ENCODE peak calls at places on chromosomes 2 and 18, in four cellular contexts. V is WERI-Rb-1, U is uterus, G is K562. K is an unnamed sample.

GRCh38 chr2:27952070-27952469 is 61.5 kb downstream of the BABAM2 start:
- DNase-seq in V (no peak), U (no peak), G (no peak), K (no peak)

GRCh38 chr2:49801898-49802297 is 647.6 kb upstream of the FSHR start:
- DNase-seq in V (no peak), U (no peak), G (no peak), K (no peak)

GRCh38 chr18:36888778-36889177 is 59.9 kb downstream of the KIAA1328 start:
- DNase-seq in V (no peak), U (no peak), G (no peak), K (no peak)

GRCh38 chr2:65800998-65801397 is 368.6 kb upstream of the SPRED2 start:
- DNase-seq in V (peak; percentile 44), U (no peak), G (peak; percentile 45), K (no peak)

GRCh38 chr18:23943903-23944624 is 70.5 kb upstream of the TTC39C start:
- DNase-seq in V (no peak), U (no peak), G (no peak), K (no peak)

GRCh38 chr2:240956161-240956934 is 42.1 kb upstream of the SNED1 start:
- DNase-seq in V (peak; percentile 4), U (no peak), G (no peak), K (no peak)

GRCh38 chr2:71534201-71534600 is 80.8 kb downstream of the DYSF start:
- DNase-seq in V (no peak), U (no peak), G (no peak), K (no peak)

GRCh38 chr2:19209575-19210341 is 148.7 kb downstream of the OSR1 start:
- DNase-seq in V (no peak), U (no peak), G (no peak), K (no peak)

GRCh38 chr18:12092398-12093229 is 1.0 kb upstream of the ANKRD62 start:
- DNase-seq in V (peak; percentile 62), U (no peak), G (peak; percentile 72), K (no peak)

GRCh38 chr18:6542296-6542695 is 127.6 kb upstream of the L3MBTL4 start:
- DNase-seq in V (no peak), U (no peak), G (no peak), K (no peak)

GRCh38 chr2:62205554-62205953 is 9.6 kb downstream of the B3GNT2 start:
- DNase-seq in V (no peak), U (no peak), G (no peak), K (no peak)

GRCh38 chr18:9209230-9209629 is 72.6 kb downstream of the ANKRD12 start:
- DNase-seq in V (no peak), U (no peak), G (no peak), K (no peak)

GRCh38 chr18:69898241-69898861 is 49.3 kb downstream of the CD226 start:
- DNase-seq in V (no peak), U (no peak), G (no peak), K (no peak)

GRCh38 chr2:1602359-1603010 is 141.8 kb downstream of the PXDN start:
- DNase-seq in V (peak; percentile 77), U (no peak), G (no peak), K (no peak)

GRCh38 chr2:160376576-160376975 is 117.0 kb downstream of the RBMS1 start:
- DNase-seq in V (no peak), U (no peak), G (no peak), K (no peak)

GRCh38 chr18:75213610-75214009 is 3.0 kb downstream of the TSHZ1 start:
- DNase-seq in V (no peak), U (no peak), G (no peak), K (no peak)

GRCh38 chr2:19574788-19575260 is 216.4 kb upstream of the OSR1 start:
- DNase-seq in V (no peak), U (peak; percentile 40), G (no peak), K (no peak)

GRCh38 chr2:70767699-70768584 is at the start of gene ADD2:
- DNase-seq in V (peak; percentile 86), U (no peak), G (peak; percentile 78), K (no peak)

GRCh38 chr18:43692291-43692690 is 415.0 kb upstream of the SYT4 start:
- DNase-seq in V (no peak), U (no peak), G (no peak), K (no peak)

GRCh38 chr2:225788571-225788970 is 389.1 kb downstream of the NYAP2 start:
- DNase-seq in V (no peak), U (no peak), G (no peak), K (no peak)

GRCh38 chr18:26634631-26635030 is 86.3 kb upstream of the KCTD1 start:
- DNase-seq in V (no peak), U (no peak), G (no peak), K (no peak)

GRCh38 chr2:234422242-234422641 is 74.6 kb downstream of the ARL4C start:
- DNase-seq in V (no peak), U (no peak), G (no peak), K (no peak)

GRCh38 chr2:40358783-40359182 is 93.1 kb downstream of the SLC8A1 start:
- DNase-seq in V (no peak), U (no peak), G (no peak), K (no peak)

GRCh38 chr2:160220545-160221009 is 20.5 kb upstream of the ITGB6 start:
- DNase-seq in V (no peak), U (no peak), G (no peak), K (no peak)

GRCh38 chr18:11860594-11861450 is 9.6 kb downstream of the CHMP1B start:
- DNase-seq in V (no peak), U (no peak), G (no peak), K (no peak)

GRCh38 chr2:128280901-128281321 is 37.8 kb downstream of the HS6ST1 start:
- DNase-seq in V (peak; percentile 64), U (peak; percentile 18), G (no peak), K (no peak)

GRCh38 chr2:186919272-186919671 is 70.3 kb upstream of the ZSWIM2 start:
- DNase-seq in V (no peak), U (no peak), G (no peak), K (no peak)

GRCh38 chr2:148071351-148071750 is 50.5 kb downstream of the MBD5 start:
- DNase-seq in V (no peak), U (no peak), G (no peak), K (no peak)

GRCh38 chr2:100580474-100581264 is 17.9 kb downstream of the PDCL3 start:
- DNase-seq in V (no peak), U (no peak), G (no peak), K (peak; percentile 37)

GRCh38 chr18:34611904-34612303 is 98.2 kb upstream of the DTNA start:
- DNase-seq in V (no peak), U (no peak), G (no peak), K (no peak)

GRCh38 chr2:240595381-240596079 is 9.0 kb downstream of the CAPN10 start:
- DNase-seq in V (peak; percentile 61), U (peak; percentile 11), G (peak; percentile 54), K (no peak)

GRCh38 chr2:177207101-177207500 is 5.5 kb upstream of the HNRNPA3 start:
- DNase-seq in V (no peak), U (no peak), G (no peak), K (no peak)

GRCh38 chr18:78430171-78430857 is 549.3 kb upstream of the SALL3 start:
- DNase-seq in V (peak; percentile 85), U (no peak), G (peak; percentile 12), K (no peak)

GRCh38 chr2:38526195-38526594 is 76.5 kb downstream of the HNRNPLL start:
- DNase-seq in V (no peak), U (no peak), G (no peak), K (no peak)

GRCh38 chr18:21264651-21265050 is 22.6 kb downstream of the GREB1L start:
- DNase-seq in V (no peak), U (no peak), G (no peak), K (no peak)

GRCh38 chr2:184125867-184126266 is 472.5 kb upstream of the ZNF804A start:
- DNase-seq in V (no peak), U (no peak), G (no peak), K (no peak)

GRCh38 chr2:109623297-109623696 is 9.1 kb downstream of the SOWAHC start:
- DNase-seq in V (no peak), U (no peak), G (no peak), K (no peak)

GRCh38 chr2:33056170-33056569 is 109.4 kb downstream of the LTBP1 start:
- DNase-seq in V (no peak), U (no peak), G (no peak), K (no peak)

GRCh38 chr2:181411105-181411849 is 45.9 kb upstream of the ITGA4 start:
- DNase-seq in V (peak; percentile 98), U (no peak), G (peak; percentile 5), K (no peak)

GRCh38 chr2:944693-945092 is 6.0 kb upstream of the SNTG2 start:
- DNase-seq in V (no peak), U (no peak), G (no peak), K (no peak)

GRCh38 chr2:232239956-232240681 is 138.4 kb upstream of the ALPP start:
- DNase-seq in V (no peak), U (no peak), G (no peak), K (no peak)
- H3K36me3 ChIP-seq in V (peaks cover 3% of the 10 kb centered on the region), U (no peaks in the 10 kb centered on the region), G (peaks cover 3% of the 10 kb centered on the region), K (peaks cover 5% of the 10 kb centered on the region)

GRCh38 chr18:49548266-49548665 is 13.6 kb upstream of the LIPG start:
- DNase-seq in V (no peak), U (no peak), G (no peak), K (no peak)
- H3K27ac ChIP-seq in V (no peak overlapping the region), U (no peak overlapping the region), G (no peak overlapping the region), K (no peak overlapping the region)

GRCh38 chr2:216425008-216425780 is 12.9 kb downstream of the SMARCAL1 start:
- DNase-seq in V (no peak), U (no peak), G (no peak), K (no peak)
- H3K36me3 ChIP-seq in V (peaks cover 50% of the 10 kb centered on the region), U (no peaks in the 10 kb centered on the region), G (peaks cover 76% of the 10 kb centered on the region), K (peaks cover 78% of the 10 kb centered on the region)

GRCh38 chr2:102417946-102418345 is 5.0 kb upstream of the IL18RAP start:
- DNase-seq in V (no peak), U (no peak), G (no peak), K (no peak)
- H3K27ac ChIP-seq in V (no peak overlapping the region), U (no peak overlapping the region), G (peak overlapping the region; percentile 70), K (no peak overlapping the region)

GRCh38 chr18:63186934-63187574 is 132.5 kb downstream of the BCL2 start:
- DNase-seq in V (no peak), U (no peak), G (no peak), K (no peak)

GRCh38 chr18:63191413-63191812 is 128.2 kb downstream of the BCL2 start:
- DNase-seq in V (no peak), U (no peak), G (no peak), K (no peak)

GRCh38 chr18:63189817-63190216 is 129.8 kb downstream of the BCL2 start:
- DNase-seq in V (no peak), U (no peak), G (no peak), K (no peak)

GRCh38 chr18:63188063-63188462 is 131.5 kb downstream of the BCL2 start:
- DNase-seq in V (no peak), U (no peak), G (no peak), K (no peak)

DNA sequence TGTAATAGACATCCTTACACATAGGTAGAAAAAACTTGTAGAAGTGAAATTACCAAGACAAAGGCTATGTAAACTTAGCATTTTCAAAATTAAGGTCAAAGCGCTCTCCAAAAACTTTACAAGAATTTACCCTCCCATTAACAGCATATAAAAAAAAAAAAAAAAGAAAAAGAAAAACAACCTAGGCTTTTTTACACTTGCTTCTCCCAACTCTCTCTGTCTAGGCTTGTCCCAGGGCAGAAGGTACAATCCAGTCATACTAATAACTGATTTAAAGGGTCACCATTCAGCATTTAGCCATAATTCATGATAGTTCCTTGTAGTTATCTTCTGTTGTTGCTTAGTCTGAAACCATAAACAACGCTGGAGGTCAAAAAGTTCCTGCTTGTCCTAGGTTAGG is 130.5 kb downstream of the BCL2 start:
- DNase-seq in V (no peak), U (no peak), G (no peak), K (no peak)
- H3K36me3 ChIP-seq in V (no peaks in the 10 kb centered on the region), U (no peaks in the 10 kb centered on the region), G (no peaks in the 10 kb centered on the region), K (no peaks in the 10 kb centered on the region)

K was measured in effector memory CD4-positive, alpha-beta T cell.